ENCODE peak calls at places on chromosome 13, in eight cellular contexts. A is IMR-90; D is CD4-positive, alpha-beta T cell; B is uterus; J is neural progenitor cell; R is CD8-positive, alpha-beta T cell; W is brain microvascular endothelial cell; V is bronchial epithelial cell. Y is an unnamed sample.

GRCh38 chr13:114107686-114108081 is 24.7 kb downstream of the RASA3 start:
- DNase-seq in A (peak), J (no peak), B (peak), D (no peak), R (no peak), W (peak), V (no peak), Y (no peak)

GRCh38 chr13:72890546-72890945 is 108.6 kb downstream of the PIBF1 start:
- DNase-seq in A (no peak), W (no peak), V (peak), J (no peak), R (no peak), B (no peak), D (no peak), Y (no peak)

GRCh38 chr13:37075164-37075563 is 15.7 kb upstream of the SUPT20H start:
- DNase-seq in R (no peak), W (no peak), V (no peak), B (no peak), A (no peak), D (no peak), J (no peak), Y (no peak)

GRCh38 chr13:18959229-18959628 is 222.4 kb downstream of the TUBA3C start:
- DNase-seq in R (no peak), D (no peak), W (no peak), V (no peak), A (no peak), J (no peak), B (no peak), Y (no peak)

GRCh38 chr13:45950343-45950995 is 98.9 kb upstream of the SIAH3 start:
- DNase-seq in A (peak), B (no peak), J (no peak), V (peak), D (no peak), R (no peak), W (no peak), Y (no peak)

GRCh38 chr13:40452741-40453665 is 213.4 kb downstream of the FOXO1 start:
- DNase-seq in B (no peak), A (peak), J (no peak), V (peak), D (no peak), W (peak), R (no peak), Y (no peak)

GRCh38 chr13:107231941-107232340 is 664.0 kb upstream of the ARGLU1 start:
- DNase-seq in B (no peak), R (no peak), V (no peak), A (no peak), J (no peak), D (no peak), W (no peak), Y (no peak)

GRCh38 chr13:38981096-38981495 is 9.5 kb downstream of the STOML3 start:
- DNase-seq in B (no peak), R (no peak), J (peak), W (no peak), V (no peak), D (no peak), A (no peak), Y (no peak)

GRCh38 chr13:52412128-52412527 is 6.2 kb upstream of the THSD1 start:
- DNase-seq in B (no peak), D (no peak), A (no peak), J (no peak), R (no peak), W (no peak), V (no peak), Y (no peak)

GRCh38 chr13:109672545-109672944 is 113.8 kb downstream of the IRS2 start:
- DNase-seq in V (no peak), B (no peak), R (no peak), D (no peak), J (peak), A (peak), W (no peak), Y (no peak)

GRCh38 chr13:39263531-39263930 is 225.3 kb downstream of the NHLRC3 start:
- DNase-seq in R (no peak), B (no peak), W (no peak), D (no peak), J (no peak), V (no peak), A (no peak), Y (no peak)

GRCh38 chr13:96652506-96652905 is 341.8 kb downstream of the OXGR1 start:
- DNase-seq in B (no peak), A (no peak), V (peak), W (no peak), J (no peak), R (no peak), D (no peak), Y (no peak)

DNA sequence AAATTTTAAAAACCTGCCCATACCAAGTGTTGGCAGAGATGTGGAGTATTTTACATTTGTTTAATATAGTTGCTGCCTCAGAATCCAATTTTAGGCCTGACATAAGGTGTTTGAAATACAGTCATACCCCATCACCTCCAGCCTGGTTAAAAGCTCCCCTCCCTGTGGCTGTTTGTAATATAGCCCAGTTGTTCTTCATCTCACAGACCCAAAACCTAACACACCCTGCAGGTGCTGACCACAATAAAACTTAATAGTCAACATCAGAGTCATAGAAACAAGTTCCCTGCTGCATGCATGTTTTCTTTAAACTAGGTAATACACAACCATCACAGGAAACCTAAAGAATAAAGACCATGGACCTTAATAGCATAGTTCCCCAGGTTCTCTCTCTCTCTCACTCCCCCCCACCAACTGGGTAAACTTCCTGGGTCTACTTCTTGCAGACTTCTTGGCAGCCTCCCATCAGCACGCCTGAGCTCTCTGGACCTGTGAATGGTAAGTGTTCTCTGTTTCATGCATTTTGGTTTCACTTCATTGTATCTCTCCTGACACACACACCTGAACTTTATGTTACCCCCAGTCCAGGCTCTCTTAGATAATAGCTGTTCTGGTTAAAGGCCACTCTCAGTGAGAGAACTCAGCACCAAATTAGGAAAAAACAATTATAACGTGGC is 1369.9 kb downstream of the EFNB2 start:
- DNase-seq in W (no peak), R (no peak), J (no peak), B (no peak), D (no peak), V (no peak), A (no peak), Y (no peak)
- TF ChIP-seq CTCF in W (no peak), R (no peak), J (no peak), B (no peak), D (no peak), V (no peak), A (no peak), Y (no peak)

DNA sequence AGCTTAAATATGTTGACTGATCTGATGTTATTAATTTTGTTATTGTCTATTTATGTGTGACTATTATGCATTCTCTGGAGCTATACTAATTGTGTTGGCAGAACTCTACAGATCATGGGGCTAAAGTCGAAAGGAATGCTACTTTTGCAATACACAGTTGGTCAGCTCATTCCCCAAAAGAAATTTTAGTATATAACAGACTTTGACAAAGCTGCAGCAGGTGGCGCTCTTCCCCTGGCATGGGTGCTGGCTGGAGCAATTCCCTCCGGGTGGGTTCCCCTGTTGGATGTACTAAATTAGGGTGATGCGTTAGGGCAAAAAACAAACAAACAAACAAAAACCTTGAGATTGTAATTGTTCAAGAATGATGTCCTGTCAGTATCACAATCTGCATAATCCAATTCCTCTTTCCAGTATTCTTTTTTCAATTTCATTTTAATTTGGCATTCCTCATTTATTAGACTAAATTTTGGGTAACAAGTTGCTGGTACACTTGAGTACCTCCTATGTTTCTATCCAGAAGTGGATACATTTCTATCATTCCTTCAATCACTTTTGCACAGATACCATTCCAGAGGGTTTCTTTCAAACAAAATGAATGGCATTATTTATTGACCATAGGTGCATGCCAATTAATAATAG is 322.8 kb upstream of the EDNRB start:
- DNase-seq in A (peak), W (peak), R (no peak), D (no peak), B (no peak), V (peak), J (peak), Y (peak)
- TF ChIP-seq CTCF in A (peak), W (peak), R (no peak), D (no peak), B (no peak), V (peak), J (peak), Y (peak)

DNA sequence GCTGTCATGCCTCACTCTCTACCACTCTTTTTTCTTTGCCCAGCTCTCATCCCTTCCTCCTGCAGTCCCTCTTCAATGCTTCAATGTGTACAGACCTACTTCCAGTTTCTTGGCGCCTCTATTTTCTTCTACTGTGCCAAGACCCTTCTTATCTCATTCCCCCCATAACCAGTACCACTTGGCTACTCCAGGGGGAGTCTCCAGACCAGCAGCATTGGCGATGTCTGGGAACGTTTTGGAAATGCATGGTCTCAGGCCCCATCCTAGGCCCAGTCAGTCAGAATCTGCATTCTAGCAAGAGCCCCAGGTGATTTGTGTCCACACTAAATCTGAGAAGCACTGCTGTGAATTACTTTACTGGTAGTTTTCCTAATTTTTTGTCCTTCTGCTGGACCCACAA is 198.2 kb downstream of the SLC7A1 start:
- DNase-seq in V (no peak), R (no peak), B (no peak), W (no peak), D (no peak), J (no peak), A (no peak), Y (no peak)
- TF ChIP-seq CTCF in V (no peak), R (no peak), B (no peak), W (peak), D (no peak), J (peak), A (no peak), Y (peak)

GRCh38 chr13:75760182-75760981 is 124.3 kb downstream of the LMO7 start:
- DNase-seq in B (no peak), R (no peak), D (no peak), V (peak), J (no peak), A (peak), W (no peak), Y (no peak)
- TF ChIP-seq CTCF in B (no peak), R (peak), D (peak), V (peak), J (no peak), A (peak), W (peak), Y (no peak)

GRCh38 chr13:102657630-102658029 is 37.2 kb downstream of the METTL21C start:
- DNase-seq in R (no peak), B (no peak), A (no peak), V (no peak), J (no peak), W (no peak), D (no peak), Y (no peak)
- TF ChIP-seq CTCF in R (peak), B (no peak), A (peak), V (no peak), J (peak), W (peak), D (peak), Y (peak)